ENCODE peak calls at places on chromosomes 4 and X, in four cellular contexts. W is A549, G is tibial nerve, P is breast epithelium. C is an unnamed sample.

GRCh38 chrX:153913211-153913610 is 8.7 kb downstream of the AVPR2 start:
- DNase-seq in P (no peak), W (no peak), G (no peak), C (no peak)

GRCh38 chr4:181528570-181529184 is 714.5 kb upstream of the TENM3 start:
- DNase-seq in G (no peak), W (peak; percentile 2), P (peak; percentile 57), C (no peak)

GRCh38 chr4:38842998-38843397 is 13.6 kb downstream of the TLR6 start:
- DNase-seq in W (no peak), P (no peak), G (no peak), C (no peak)

GRCh38 chr4:137203601-137204000 is 328.7 kb downstream of the PCDH18 start:
- DNase-seq in W (no peak), P (no peak), G (no peak), C (no peak)

GRCh38 chrX:13994681-13995080 is 35.0 kb downstream of the GEMIN8 start:
- DNase-seq in W (no peak), P (no peak), G (no peak), C (no peak)

GRCh38 chr4:71872221-71872620 is 88.3 kb upstream of the GC start:
- DNase-seq in P (no peak), W (no peak), G (no peak), C (no peak)

GRCh38 chr4:76607266-76607799 is 172.3 kb downstream of the SHROOM3 start:
- DNase-seq in W (no peak), P (no peak), G (no peak), C (no peak)

GRCh38 chrX:136767104-136767941 is 13.4 kb downstream of the ARHGEF6 start:
- DNase-seq in G (no peak), W (peak; percentile 53), P (peak; percentile 69), C (peak; percentile 85)

GRCh38 chrX:43753637-43754036 is 97.5 kb downstream of the MAOA start:
- DNase-seq in G (no peak), W (no peak), P (no peak), C (no peak)

GRCh38 chrX:33273521-33273920 is 62.2 kb upstream of the DMD start:
- DNase-seq in P (no peak), G (no peak), W (no peak), C (no peak)

GRCh38 chrX:16712116-16712824 is at the start of gene CTPS2:
- DNase-seq in G (peak; percentile 23), W (peak; percentile 79), P (peak; percentile 60), C (peak; percentile 77)

GRCh38 chrX:154032156-154032555 is 12.5 kb upstream of the IRAK1 start:
- DNase-seq in G (no peak), P (no peak), W (no peak), C (no peak)

GRCh38 chr4:148216321-148216720 is 225.9 kb downstream of the NR3C2 start:
- DNase-seq in W (no peak), P (no peak), G (no peak), C (no peak)

GRCh38 chr4:139184129-139184528 is 7.1 kb upstream of the ELF2 start:
- DNase-seq in W (no peak), G (no peak), P (no peak), C (no peak)

GRCh38 chrX:45598841-45599240 is 398.2 kb upstream of the DIPK2B start:
- DNase-seq in G (no peak), P (no peak), W (no peak), C (no peak)

GRCh38 chrX:3262906-3263305 is 83.5 kb downstream of the MXRA5 start:
- DNase-seq in G (no peak), W (peak; percentile 14), P (no peak), C (no peak)

GRCh38 chr4:524196-524595 is 25.2 kb downstream of the PIGG start:
- DNase-seq in P (no peak), G (no peak), W (no peak), C (peak; percentile 54)

GRCh38 chr4:108959497-108959896 is 196.6 kb upstream of the ETNPPL start:
- DNase-seq in P (no peak), G (no peak), W (no peak), C (no peak)

GRCh38 chr4:173301518-173302201 is 32.5 kb downstream of the HMGB2 start:
- DNase-seq in P (no peak), W (no peak), G (no peak), C (no peak)

GRCh38 chr4:72340803-72341431 is 228.1 kb downstream of the ADAMTS3 start:
- DNase-seq in G (no peak), W (no peak), P (no peak), C (no peak)

DNA sequence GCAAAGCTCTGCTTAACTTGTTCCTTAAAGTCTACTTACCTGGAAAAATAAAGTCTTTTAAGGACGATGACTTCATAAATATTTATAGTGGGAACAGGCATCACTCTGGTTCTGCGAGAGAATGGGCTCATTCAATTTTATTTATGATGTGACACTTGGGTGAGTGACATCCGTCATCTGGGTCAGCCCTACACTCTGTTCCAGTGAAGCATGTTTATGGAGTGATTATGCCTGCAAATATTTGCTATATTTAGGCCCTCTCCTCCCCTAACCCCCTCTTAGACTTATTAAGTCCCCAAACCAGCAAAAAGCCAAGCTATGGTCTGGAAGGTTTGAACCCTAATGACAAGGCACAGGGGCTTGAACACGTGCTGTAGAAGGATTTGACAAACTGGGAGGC is 55.8 kb downstream of the C4orf51 start:
- DNase-seq in G (no peak), W (no peak), P (no peak), C (no peak)
- H3K4me3 ChIP-seq in G (no peak overlapping the region), W (no peak overlapping the region), P (no peak overlapping the region), C (peak overlapping the region; percentile 8)

GRCh38 chrX:118420462-118420861 is 74.6 kb downstream of the WDR44 start:
- DNase-seq in G (no peak), W (no peak), P (no peak), C (no peak)
- H3K27ac ChIP-seq in G (no peak overlapping the region), W (no peak overlapping the region), P (peak overlapping the region; percentile 66), C (no peak overlapping the region)

GRCh38 chr4:42133006-42133405 is 19.4 kb downstream of the BEND4 start:
- DNase-seq in G (no peak), P (no peak), W (no peak), C (no peak)

GRCh38 chr4:42136371-42136770 is 16.1 kb downstream of the BEND4 start:
- DNase-seq in G (no peak), W (no peak), P (no peak), C (no peak)

GRCh38 chr4:42132099-42132498 is 20.4 kb downstream of the BEND4 start:
- DNase-seq in P (no peak), W (no peak), G (no peak), C (no peak)
- TF ChIP-seq CTCF in P (no peak), W (no peak), G (no peak), C (no peak)

DNA sequence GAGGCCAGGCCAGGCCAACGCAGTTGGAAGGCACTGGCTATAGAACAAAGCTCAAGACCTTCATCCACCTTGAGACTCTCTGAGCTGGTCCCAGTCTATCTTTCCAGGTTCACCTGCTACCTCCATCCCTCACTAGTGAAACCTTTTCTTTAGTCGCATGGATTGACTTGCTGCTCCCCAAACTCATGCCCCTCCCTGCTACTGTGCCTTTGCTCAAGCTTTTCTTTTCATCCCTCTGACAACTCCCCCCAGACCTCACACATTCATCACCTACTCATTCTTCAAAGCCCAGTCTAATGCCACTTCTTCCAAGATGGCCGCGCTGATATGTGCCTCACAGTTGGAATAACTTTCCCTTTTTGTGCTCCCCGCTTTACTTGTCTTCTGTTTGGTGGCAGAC is 58.0 kb downstream of the CNGA2 start:
- DNase-seq in W (no peak), G (no peak), P (no peak), C (no peak)
- H3K4me3 ChIP-seq in W (no peak overlapping the region), G (no peak overlapping the region), P (no peak overlapping the region), C (no peak overlapping the region)

GRCh38 chr4:4385729-4386295 is 1.1 kb upstream of the NSG1 start:
- DNase-seq in G (no peak), W (no peak), P (no peak), C (no peak)
- H3K27ac ChIP-seq in G (no peak overlapping the region), W (no peak overlapping the region), P (no peak overlapping the region), C (no peak overlapping the region)

GRCh38 chrX:119391279-119391678 is 7.9 kb upstream of the SLC25A43 start:
- DNase-seq in W (peak; percentile 49), P (no peak), G (no peak), C (no peak)
- TF ChIP-seq CTCF in W (no peak), P (peak; percentile 17), G (no peak), C (no peak)

DNA sequence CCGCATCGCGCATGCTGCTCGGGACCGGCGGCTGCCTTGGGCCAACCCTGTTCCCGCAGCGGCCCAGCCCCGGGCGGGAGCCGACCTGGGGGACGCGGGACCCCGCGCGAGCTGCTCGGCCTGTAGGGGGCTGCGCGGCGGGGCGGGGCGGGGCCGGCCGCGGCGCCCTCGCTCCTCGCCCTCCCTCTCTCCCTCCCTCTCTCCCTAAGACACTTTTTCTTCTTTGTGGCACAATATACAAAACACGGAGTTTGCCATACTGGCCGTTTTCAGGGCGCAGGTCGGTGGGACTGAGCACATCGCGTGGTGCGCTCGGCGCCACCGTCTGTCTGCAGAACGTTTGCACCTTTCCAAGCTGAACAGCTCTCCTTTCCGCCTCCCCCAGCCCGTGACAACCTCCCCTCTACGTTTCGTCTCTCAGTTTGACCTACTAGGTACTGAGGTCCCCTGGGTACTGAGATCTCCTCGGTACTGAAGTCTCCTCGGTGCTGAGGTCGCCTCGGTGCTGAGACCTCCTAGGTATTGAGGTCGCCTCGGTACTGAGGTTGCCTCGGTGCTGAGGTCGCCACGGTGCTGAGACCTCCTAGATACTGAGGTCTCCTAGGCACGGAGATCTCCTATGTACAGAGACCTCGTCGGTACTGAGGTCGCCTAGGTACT is 261.1 kb upstream of the PLCXD1 start:
- DNase-seq in W (no peak), P (peak; percentile 37), G (no peak), C (peak; percentile 52)
- H3K4me3 ChIP-seq in W (no peak overlapping the region), P (peak overlapping the region; percentile 11), G (no peak overlapping the region), C (peak overlapping the region; percentile 66)

DNA sequence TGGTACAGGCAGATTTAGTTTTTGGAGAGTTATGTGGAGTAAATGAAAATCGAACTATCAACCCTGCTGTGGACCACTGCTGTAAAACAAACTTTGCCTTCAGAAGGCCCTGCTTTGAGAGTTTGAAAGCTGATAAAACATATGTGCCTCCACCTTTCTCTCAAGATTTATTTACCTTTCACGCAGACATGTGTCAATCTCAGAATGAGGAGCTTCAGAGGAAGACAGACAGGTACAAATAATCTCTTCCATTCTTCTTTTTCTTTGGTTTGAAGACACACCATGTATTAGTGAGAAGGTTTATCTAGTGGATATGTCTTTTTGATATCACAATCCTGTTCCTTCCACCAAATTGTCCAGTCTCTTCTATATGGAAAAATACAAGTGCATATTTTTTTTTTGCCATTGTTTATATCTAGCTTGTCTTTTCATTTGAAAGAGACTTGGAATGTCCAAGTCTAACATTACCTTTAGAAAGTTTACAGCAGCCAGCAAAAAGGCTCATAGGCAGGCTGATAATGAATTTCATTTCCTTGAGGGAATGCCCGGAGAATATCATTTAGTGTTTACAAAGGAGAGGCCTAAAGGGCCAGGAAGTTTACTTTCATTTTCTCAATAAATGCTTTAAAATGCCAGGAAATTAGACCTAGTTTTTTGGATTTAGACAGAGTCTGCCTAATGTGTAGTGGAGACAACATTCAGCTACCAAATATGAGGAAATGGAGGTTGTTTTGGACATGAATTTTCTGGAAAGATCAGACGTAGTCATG is 18.6 kb downstream of the AFM start:
- DNase-seq in G (no peak), P (no peak), W (no peak), C (no peak)
- H3K27ac ChIP-seq in G (no peak overlapping the region), P (no peak overlapping the region), W (peak overlapping the region; percentile 41), C (no peak overlapping the region)

GRCh38 chr4:93671093-93671492 is 157.5 kb upstream of the ATOH1 start:
- DNase-seq in P (no peak), G (no peak), W (no peak), C (no peak)

GRCh38 chr4:93670434-93670833 is 158.1 kb upstream of the ATOH1 start:
- DNase-seq in W (no peak), G (no peak), P (no peak), C (no peak)
- TF ChIP-seq CTCF in W (no peak), G (no peak), P (no peak), C (no peak)